ENCODE peak calls at places on chromosome 5, in six cellular contexts. N, S, A, U, J and F are unnamed samples. For H3K27me3, the result is how much of the 10 kb centered on the place peaks cover.

GRCh38 chr5:151906246-151906645 is 18.4 kb downstream of the GLRA1 start:
- DNase-seq in J (no peak), N (no peak), U (no peak), S (no peak), A (no peak), F (no peak)

GRCh38 chr5:66467564-66467963 is 128.6 kb upstream of the MAST4 start:
- DNase-seq in S (no peak), A (no peak), J (no peak), U (no peak), N (no peak), F (no peak)

GRCh38 chr5:127839072-127839471 is 135.9 kb downstream of the CCDC192 start:
- DNase-seq in J (no peak), A (no peak), S (no peak), N (no peak), U (no peak), F (no peak)

GRCh38 chr5:74500037-74500917 is 140.3 kb downstream of the ENC1 start:
- DNase-seq in U (no peak), J (no peak), N (no peak), S (no peak), A (no peak), F (no peak)

GRCh38 chr5:124839371-124839998 is 93.0 kb upstream of the ZNF608 start:
- DNase-seq in J (no peak), S (no peak), N (no peak), U (no peak), A (no peak), F (no peak)

GRCh38 chr5:169440107-169440701 is 139.3 kb upstream of the SLIT3 start:
- DNase-seq in N (no peak), U (no peak), A (no peak), J (no peak), S (no peak), F (no peak)

GRCh38 chr5:57937025-57937424 is 454.4 kb upstream of the ACTBL2 start:
- DNase-seq in J (no peak), A (no peak), N (no peak), U (no peak), S (no peak), F (peak)

GRCh38 chr5:30937070-30937469 is 256.4 kb upstream of the CDH6 start:
- DNase-seq in J (no peak), S (no peak), U (no peak), N (no peak), A (no peak), F (no peak)

GRCh38 chr5:43037929-43038510 is 2.1 kb downstream of the ANXA2R start:
- DNase-seq in N (no peak), U (no peak), A (no peak), J (peak), S (no peak), F (no peak)

GRCh38 chr5:168575391-168576372 is 3.5 kb downstream of the PANK3 start:
- DNase-seq in N (no peak), J (no peak), U (no peak), S (no peak), A (no peak), F (no peak)

GRCh38 chr5:114467729-114468128 is 105.9 kb downstream of the KCNN2 start:
- DNase-seq in N (no peak), U (no peak), J (no peak), S (no peak), A (no peak), F (peak)

GRCh38 chr5:137890850-137891249 is 1.6 kb downstream of the PKD2L2 start:
- DNase-seq in U (no peak), S (no peak), N (no peak), A (no peak), J (no peak), F (no peak)

GRCh38 chr5:8184455-8185063 is 315.6 kb downstream of the MTRR start:
- DNase-seq in A (peak), J (peak), S (no peak), U (peak), N (no peak), F (no peak)

GRCh38 chr5:53087596-53087995 is 22.0 kb downstream of the MOCS2 start:
- DNase-seq in N (no peak), S (no peak), A (no peak), U (no peak), J (no peak), F (no peak)

GRCh38 chr5:172620506-172620905 is 20.6 kb upstream of the NEURL1B start:
- DNase-seq in N (no peak), A (no peak), S (no peak), J (no peak), U (no peak), F (no peak)

GRCh38 chr5:13692172-13692571 is 252.3 kb downstream of the DNAH5 start:
- DNase-seq in U (no peak), A (no peak), J (no peak), N (no peak), S (no peak), F (no peak)

GRCh38 chr5:151562019-151562707 is 29.0 kb downstream of the FAT2 start:
- DNase-seq in U (no peak), A (no peak), J (no peak), N (no peak), S (no peak), F (no peak)

GRCh38 chr5:24110019-24110615 is 534.7 kb downstream of the CDH10 start:
- DNase-seq in J (peak), S (no peak), N (no peak), A (peak), U (no peak), F (no peak)

GRCh38 chr5:125412051-125412560 is 665.7 kb upstream of the ZNF608 start:
- DNase-seq in N (no peak), A (no peak), U (no peak), S (peak), J (peak), F (no peak)

GRCh38 chr5:2124434-2124833 is 241.7 kb upstream of the IRX4 start:
- DNase-seq in S (no peak), J (no peak), N (no peak), A (no peak), U (no peak), F (no peak)

GRCh38 chr5:2125163-2125900 is 242.6 kb upstream of the IRX4 start:
- DNase-seq in S (no peak), J (no peak), U (no peak), A (no peak), N (no peak), F (no peak)

GRCh38 chr5:2123874-2124273 is 241.1 kb upstream of the IRX4 start:
- DNase-seq in S (no peak), U (no peak), A (no peak), N (no peak), J (no peak), F (no peak)

GRCh38 chr5:2126512-2126911 is 243.8 kb upstream of the IRX4 start:
- DNase-seq in U (no peak), N (no peak), A (no peak), S (no peak), J (no peak), F (no peak)

DNA sequence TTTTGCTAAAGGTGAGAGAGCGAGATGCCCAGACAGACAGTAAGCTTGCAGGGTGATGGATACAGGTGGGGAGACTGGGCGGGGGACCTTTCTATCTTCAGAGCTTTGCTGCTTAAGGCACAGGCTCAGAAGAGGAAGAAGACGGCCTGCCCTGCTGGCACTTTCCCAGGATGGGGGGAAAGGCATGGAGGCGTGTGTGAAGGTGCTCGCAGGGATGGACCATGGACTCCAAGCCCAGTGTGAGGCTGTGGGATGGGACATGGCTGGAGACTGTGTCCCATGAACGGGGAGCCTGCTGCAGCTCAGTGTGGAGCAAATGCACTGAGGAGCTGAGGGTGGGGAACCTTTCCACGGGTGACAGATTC is 243.2 kb upstream of the IRX4 start:
- DNase-seq in J (no peak), S (no peak), A (no peak), N (no peak), U (no peak), F (no peak)
- H3K27me3 ChIP-seq in J (under half), S (under half), A (under half), N (under half), U (half or more), F (under half)

DNA sequence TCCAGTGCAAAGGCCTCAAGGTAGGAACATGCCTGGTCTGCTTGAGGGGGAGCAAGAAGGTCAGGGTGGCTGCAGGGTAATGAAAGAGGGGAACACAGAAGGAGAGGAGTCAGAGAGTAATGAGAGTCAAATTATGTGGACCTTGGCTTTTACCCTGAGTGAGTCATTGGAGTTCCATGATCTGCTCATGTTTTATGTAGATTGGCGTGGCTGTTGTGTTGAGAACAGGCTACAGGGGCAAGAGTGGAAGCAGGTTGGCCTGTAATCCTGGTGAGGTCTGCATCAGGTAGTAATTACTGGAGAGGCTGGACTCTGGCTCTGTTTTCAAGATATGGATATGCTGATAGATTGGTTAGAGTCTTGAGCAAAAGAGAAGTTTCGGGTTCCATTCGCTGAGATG is 177.7 kb upstream of the NR3C1 start:
- DNase-seq in J (no peak), S (no peak), N (no peak), A (no peak), U (no peak), F (no peak)
- TF ChIP-seq CTCF in J (no peak), S (no peak), N (no peak), A (no peak), U (no peak), F (no peak)

GRCh38 chr5:177404641-177405134 is 4.2 kb upstream of the PFN3 start:
- DNase-seq in A (peak), J (no peak), S (no peak), U (no peak), N (no peak), F (no peak)

GRCh38 chr5:177403194-177403825 is 2.8 kb upstream of the PFN3 start:
- DNase-seq in N (no peak), S (no peak), A (no peak), J (peak), U (peak), F (no peak)

GRCh38 chr5:177403826-177404640 is 3.6 kb upstream of the PFN3 start:
- DNase-seq in N (peak), J (peak), S (no peak), A (peak), U (peak), F (no peak)

GRCh38 chr5:177405805-177406204 is 3.6 kb downstream of the F12 start:
- DNase-seq in U (no peak), N (no peak), S (no peak), J (no peak), A (no peak), F (no peak)

DNA sequence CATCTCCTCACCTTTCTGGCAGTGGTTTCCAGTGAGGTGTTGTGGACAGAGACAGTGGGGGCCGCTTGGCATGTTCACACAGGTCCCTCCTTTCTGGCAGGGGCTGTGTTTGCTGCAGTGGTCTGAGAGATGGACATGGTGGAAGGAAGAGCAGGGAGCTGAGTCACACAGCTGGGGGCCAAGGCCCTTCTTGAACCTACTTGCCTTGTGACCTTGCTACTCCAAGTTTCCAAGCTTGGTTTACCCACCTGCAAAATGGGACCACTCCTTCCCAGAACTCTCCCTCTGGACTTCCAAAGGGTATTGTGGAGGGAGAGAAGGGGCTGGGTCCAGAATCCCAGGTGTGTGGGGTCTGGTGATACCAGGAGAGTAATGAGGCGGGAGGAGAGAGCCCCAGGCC is 4.1 kb downstream of the F12 start:
- DNase-seq in J (no peak), S (no peak), U (no peak), A (no peak), N (no peak), F (no peak)
- H3K4me3 ChIP-seq in J (no peak), S (no peak), U (no peak), A (no peak), N (no peak), F (no peak)

DNA sequence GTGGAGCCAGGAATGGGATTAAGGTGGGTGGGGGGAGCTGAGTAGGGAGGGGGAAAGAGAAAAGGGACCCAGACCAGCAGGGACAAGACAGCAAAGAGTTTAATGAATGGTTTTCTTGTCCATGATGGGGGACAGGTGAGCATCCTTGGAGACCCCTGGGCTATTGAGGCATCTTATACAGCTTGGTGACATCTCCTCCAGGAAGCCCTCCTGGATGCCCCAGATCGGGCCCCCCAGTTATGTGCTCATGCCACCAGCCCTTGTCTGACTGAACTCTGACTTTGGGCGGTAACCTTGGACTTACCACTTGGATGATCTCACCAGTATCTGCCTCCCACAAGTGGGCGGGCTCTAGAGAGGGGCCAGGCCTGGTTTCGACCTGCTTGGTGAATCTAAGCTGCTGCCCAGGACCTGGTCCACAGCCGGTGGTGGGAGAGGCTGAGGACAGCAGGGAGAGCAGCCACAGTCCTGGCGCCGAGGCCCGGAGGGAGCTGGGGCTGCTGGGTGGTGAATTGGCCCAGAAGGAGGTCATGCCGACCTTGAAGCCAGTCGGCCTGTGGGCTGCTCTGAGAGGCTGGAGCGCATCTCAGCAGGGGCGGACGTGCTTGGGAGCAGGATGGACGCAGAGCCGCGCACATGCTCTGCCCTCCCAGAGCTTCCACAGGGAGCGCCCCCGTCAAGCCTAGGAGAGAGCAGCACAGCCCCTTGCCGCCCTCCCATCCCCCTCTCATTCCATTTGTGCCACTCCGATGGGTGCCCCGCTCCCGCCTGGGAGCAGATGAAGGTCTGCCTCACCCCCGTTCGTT is 36.2 kb downstream of the UNC5A start:
- DNase-seq in J (no peak), U (no peak), A (no peak), N (no peak), S (no peak), F (no peak)
- H3K27me3 ChIP-seq in J (half or more), U (under half), A (under half), N (under half), S (under half), F (under half)